ENCODE peak calls at places on chromosomes 3 and 15, in eight cellular contexts. Q, K, P, H, G, V, Y and T are unnamed samples.

GRCh38 chr15:89305395-89305794 is 29.2 kb downstream of the POLG start:
- DNase-seq in P (no peak), H (no peak), G (no peak), Q (no peak), V (no peak), Y (no peak), K (no peak), T (no peak)

GRCh38 chr3:10655131-10655530 is 149.7 kb upstream of the ATP2B2 start:
- DNase-seq in Q (no peak), P (no peak), K (no peak), G (no peak), Y (peak), V (no peak), H (no peak), T (no peak)

GRCh38 chr15:72591361-72591760 is 63.1 kb upstream of the GOLGA6B start:
- DNase-seq in V (no peak), Y (no peak), P (no peak), G (no peak), K (peak), Q (no peak), H (no peak), T (no peak)

GRCh38 chr3:193809106-193809505 is 216.1 kb downstream of the OPA1 start:
- DNase-seq in Q (no peak), G (peak), P (no peak), Y (no peak), K (no peak), H (no peak), V (no peak), T (no peak)

GRCh38 chr3:150083653-150084037 is 113.0 kb upstream of the PFN2 start:
- DNase-seq in V (no peak), P (no peak), G (no peak), Q (no peak), H (no peak), Y (no peak), K (peak), T (peak)

GRCh38 chr15:33131880-33132279 is 62.6 kb downstream of the FMN1 start:
- DNase-seq in P (peak), V (no peak), Y (no peak), G (no peak), K (peak), H (no peak), Q (no peak), T (no peak)

GRCh38 chr3:195069501-195070251 is 201.3 kb downstream of the XXYLT1 start:
- DNase-seq in P (no peak), V (no peak), H (no peak), K (no peak), Y (no peak), Q (no peak), G (no peak), T (no peak)

GRCh38 chr3:71064976-71065763 is 518.4 kb downstream of the FOXP1 start:
- DNase-seq in G (peak), Y (peak), H (no peak), Q (peak), V (no peak), P (peak), K (peak), T (peak)

GRCh38 chr3:110133971-110134370 is 796.6 kb upstream of the DPPA4 start:
- DNase-seq in K (no peak), Y (no peak), H (no peak), G (no peak), V (no peak), P (no peak), Q (no peak), T (no peak)

GRCh38 chr3:114626751-114627150 is 332.9 kb downstream of the TIGIT start:
- DNase-seq in Y (no peak), K (no peak), Q (no peak), H (no peak), V (no peak), G (no peak), P (no peak), T (no peak)

GRCh38 chr3:171457263-171458055 is 2.7 kb downstream of the TNIK start:
- DNase-seq in Q (no peak), H (no peak), K (no peak), V (no peak), Y (no peak), G (peak), P (no peak), T (peak)

GRCh38 chr3:73734376-73734775 is 109.6 kb upstream of the PDZRN3 start:
- DNase-seq in Q (no peak), P (no peak), V (no peak), G (no peak), Y (no peak), K (no peak), H (no peak), T (no peak)

GRCh38 chr3:73733796-73734195 is 109.1 kb upstream of the PDZRN3 start:
- DNase-seq in V (no peak), H (no peak), G (no peak), P (no peak), Q (no peak), Y (no peak), K (no peak), T (no peak)

GRCh38 chr3:73727117-73727802 is 102.5 kb upstream of the PDZRN3 start:
- DNase-seq in Q (no peak), Y (peak), P (no peak), K (peak), H (peak), V (no peak), G (peak), T (peak)

GRCh38 chr3:73727854-73728253 is 103.1 kb upstream of the PDZRN3 start:
- DNase-seq in K (no peak), Y (no peak), G (no peak), Q (no peak), H (no peak), P (no peak), V (no peak), T (no peak)

DNA sequence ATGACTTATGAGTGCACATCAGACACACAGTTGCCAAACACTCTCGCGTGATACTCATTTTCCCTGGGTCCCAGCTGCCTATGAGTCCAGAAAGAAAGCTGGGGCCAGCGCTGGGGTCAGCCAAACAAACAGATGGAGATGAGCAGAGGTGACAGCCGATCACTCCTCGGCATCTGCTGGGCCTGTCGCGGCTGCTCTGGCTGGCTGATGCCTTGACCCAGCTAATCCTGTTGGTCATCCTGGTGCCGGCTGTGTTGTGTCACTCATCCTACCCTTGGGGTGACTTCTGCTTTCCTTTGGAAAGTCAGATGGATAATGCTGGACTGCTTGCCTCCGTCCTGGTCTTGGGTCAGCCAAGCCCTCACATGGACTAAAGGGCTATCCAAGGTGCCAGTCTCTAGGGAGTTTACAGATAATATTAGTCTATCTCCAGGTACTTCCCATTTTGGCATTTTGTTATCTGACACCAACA is 105.3 kb upstream of the PDZRN3 start:
- DNase-seq in V (no peak), Q (no peak), K (peak), P (no peak), H (no peak), Y (no peak), G (peak), T (peak)
- TF ChIP-seq EZH2 in V (no peak), Q (no peak), K (no peak), P (no peak), H (no peak), Y (no peak), G (no peak), T (no peak)

GRCh38 chr3:23913873-23914743 is 2.7 kb downstream of the NKIRAS1 start:
- DNase-seq in K (no peak), Y (no peak), H (no peak), P (no peak), V (no peak), G (no peak), Q (no peak), T (no peak)

GRCh38 chr3:23913182-23913581 is 3.6 kb downstream of the NKIRAS1 start:
- DNase-seq in K (no peak), P (no peak), H (no peak), V (no peak), Q (no peak), Y (no peak), G (no peak), T (no peak)

GRCh38 chr3:23915537-23916108 is 1.2 kb downstream of the NKIRAS1 start:
- DNase-seq in V (no peak), P (no peak), K (peak), G (peak), Y (no peak), H (no peak), Q (no peak), T (peak)

GRCh38 chr3:23916886-23917815 is at the start of the genes NKIRAS1 and RPL15:
- DNase-seq in K (peak), Y (peak), H (peak), Q (peak), P (peak), V (peak), G (peak), T (peak)

DNA sequence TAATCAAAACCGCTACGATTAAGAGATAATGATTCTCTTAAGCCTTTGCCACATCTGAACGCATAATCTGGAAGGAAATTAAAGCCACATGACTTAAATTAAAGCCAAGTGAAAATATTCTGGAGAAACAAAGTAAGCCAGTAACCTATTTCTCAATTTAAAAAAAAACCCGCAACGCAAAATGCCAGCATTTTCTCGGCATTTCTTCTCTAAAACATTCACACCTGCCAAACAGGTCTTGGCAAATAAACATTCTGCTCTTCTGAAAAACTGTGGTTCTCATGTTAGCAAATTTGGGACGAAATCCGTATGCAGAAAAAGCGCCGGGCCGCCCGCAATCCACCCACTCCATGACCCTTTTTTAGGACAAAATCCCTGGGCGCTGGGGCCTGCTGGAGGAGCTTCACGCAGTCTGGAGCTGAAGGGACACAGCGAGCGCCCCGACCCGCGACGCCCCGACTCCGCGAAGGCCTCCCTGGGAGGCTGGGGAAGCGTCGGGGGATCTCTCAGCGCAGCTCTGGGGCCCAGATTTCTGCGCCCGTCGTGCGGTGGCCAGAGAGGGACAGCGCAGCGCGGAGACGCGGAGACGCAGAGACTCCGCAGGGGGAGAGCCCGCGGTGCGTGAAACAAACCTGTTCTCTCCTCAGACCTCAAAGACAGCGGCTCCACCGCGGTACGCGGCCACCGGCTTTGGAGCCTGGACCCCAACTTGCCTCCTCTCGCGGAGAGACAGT is 471 bp downstream of the NKIRAS1 start:
- DNase-seq in K (no peak), H (no peak), G (no peak), V (no peak), Q (no peak), P (no peak), Y (no peak), T (no peak)
- TF ChIP-seq EZH2 in K (no peak), H (no peak), G (peak), V (no peak), Q (no peak), P (no peak), Y (no peak), T (no peak)

GRCh38 chr3:3800076-3800448 is 831 bp downstream of the LRRN1 start:
- DNase-seq in Q (peak), K (no peak), Y (peak), H (no peak), G (peak), V (no peak), P (no peak), T (peak)

GRCh38 chr3:3800685-3801509 is 1.7 kb downstream of the LRRN1 start:
- DNase-seq in V (no peak), H (no peak), G (peak), K (no peak), Y (peak), Q (peak), P (no peak), T (peak)

GRCh38 chr3:3798641-3799113 is 554 bp upstream of the LRRN1 start:
- DNase-seq in Q (peak), V (no peak), K (no peak), Y (peak), G (peak), P (no peak), H (no peak), T (peak)

GRCh38 chr3:3801510-3801841 is 2.2 kb downstream of the LRRN1 start:
- DNase-seq in P (no peak), Q (no peak), H (no peak), Y (peak), V (no peak), K (no peak), G (peak), T (no peak)

DNA sequence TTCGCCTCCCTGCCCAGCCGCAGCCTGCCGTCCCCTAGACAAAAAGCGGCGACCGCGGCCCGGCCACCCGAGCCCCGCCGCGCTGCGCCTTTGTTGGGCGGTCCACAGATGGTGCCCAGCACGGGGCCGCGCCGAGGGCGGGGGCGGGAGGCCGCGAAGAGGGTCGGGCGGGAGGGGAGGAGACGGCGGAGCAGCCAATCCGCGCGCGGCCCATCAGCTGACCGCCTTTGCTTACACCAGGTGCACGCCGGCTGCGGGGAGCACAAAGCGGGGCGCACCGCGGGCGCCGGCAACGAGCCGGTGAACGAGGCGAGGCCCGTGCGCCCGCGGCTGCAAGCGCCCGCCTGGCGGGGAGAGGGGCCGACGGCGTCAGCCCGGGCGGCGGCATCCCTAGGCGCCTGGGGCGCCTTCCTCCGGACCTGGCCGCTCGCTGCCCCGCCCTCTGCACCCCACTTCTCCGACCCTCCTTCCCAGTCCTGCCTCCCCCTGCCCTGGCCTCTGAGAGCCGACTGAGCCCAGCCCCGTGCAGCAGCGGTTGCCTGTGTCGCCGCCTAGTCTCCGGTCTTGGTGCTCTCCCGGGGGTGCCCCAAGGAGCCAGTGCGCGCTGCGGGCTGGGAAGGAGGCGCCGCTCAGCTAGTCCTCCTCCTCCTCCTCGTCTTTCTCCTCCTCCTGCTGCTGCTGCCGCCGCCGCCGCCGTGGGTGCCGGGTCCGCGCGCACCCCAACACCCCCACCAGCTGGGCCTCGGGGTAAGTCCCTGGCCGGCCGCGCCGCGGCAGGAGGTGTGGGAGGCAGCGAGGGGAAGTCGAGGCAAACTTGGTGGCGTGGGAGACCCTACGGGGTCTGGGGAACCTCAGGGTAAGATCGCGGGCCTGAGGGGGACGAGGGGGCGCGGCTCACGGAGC is at the start of gene LRRN1:
- DNase-seq in G (peak), P (no peak), Y (peak), Q (peak), K (no peak), V (no peak), H (no peak), T (peak)
- TF ChIP-seq EZH2 in G (no peak), P (no peak), Y (no peak), Q (no peak), K (peak), V (no peak), H (no peak), T (no peak)

GRCh38 chr3:109114746-109115145 is 3.2 kb downstream of the MORC1 start:
- DNase-seq in K (no peak), H (no peak), Y (no peak), G (no peak), V (no peak), P (no peak), Q (no peak), T (no peak)

GRCh38 chr3:109113361-109113760 is 4.6 kb downstream of the MORC1 start:
- DNase-seq in V (no peak), H (no peak), G (no peak), Y (no peak), P (no peak), Q (no peak), K (no peak), T (no peak)

GRCh38 chr3:109115451-109115850 is 2.5 kb downstream of the MORC1 start:
- DNase-seq in K (peak), P (no peak), Y (no peak), Q (no peak), V (no peak), G (no peak), H (no peak), T (no peak)

GRCh38 chr3:109109574-109109973 is 8.4 kb downstream of the MORC1 start:
- DNase-seq in V (no peak), Y (peak), Q (no peak), K (no peak), H (no peak), G (no peak), P (no peak), T (no peak)

DNA sequence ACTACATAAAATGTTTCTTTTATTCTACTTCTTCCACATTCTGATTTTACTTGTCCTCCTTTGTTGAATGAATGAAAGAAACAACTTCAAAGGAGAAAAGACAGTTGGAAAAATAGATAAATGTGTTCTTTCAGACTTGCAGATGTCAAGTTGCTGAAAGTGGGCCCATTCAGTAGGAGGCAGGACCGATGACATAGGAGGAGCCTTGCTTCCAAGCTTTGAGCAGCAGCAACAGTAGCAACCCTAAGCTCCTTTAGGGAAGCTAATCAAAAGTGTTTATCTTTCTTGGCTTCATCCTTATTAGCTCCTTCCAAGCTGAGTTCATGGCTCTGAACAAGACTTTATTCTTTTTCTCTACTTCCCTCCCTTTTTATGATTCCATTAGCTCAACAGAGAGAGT is 5.0 kb downstream of the MORC1 start:
- DNase-seq in Y (no peak), V (no peak), Q (no peak), H (no peak), G (peak), K (no peak), P (no peak), T (no peak)
- TF ChIP-seq EZH2 in Y (no peak), V (no peak), Q (no peak), H (no peak), G (no peak), K (no peak), P (no peak), T (no peak)

DNA sequence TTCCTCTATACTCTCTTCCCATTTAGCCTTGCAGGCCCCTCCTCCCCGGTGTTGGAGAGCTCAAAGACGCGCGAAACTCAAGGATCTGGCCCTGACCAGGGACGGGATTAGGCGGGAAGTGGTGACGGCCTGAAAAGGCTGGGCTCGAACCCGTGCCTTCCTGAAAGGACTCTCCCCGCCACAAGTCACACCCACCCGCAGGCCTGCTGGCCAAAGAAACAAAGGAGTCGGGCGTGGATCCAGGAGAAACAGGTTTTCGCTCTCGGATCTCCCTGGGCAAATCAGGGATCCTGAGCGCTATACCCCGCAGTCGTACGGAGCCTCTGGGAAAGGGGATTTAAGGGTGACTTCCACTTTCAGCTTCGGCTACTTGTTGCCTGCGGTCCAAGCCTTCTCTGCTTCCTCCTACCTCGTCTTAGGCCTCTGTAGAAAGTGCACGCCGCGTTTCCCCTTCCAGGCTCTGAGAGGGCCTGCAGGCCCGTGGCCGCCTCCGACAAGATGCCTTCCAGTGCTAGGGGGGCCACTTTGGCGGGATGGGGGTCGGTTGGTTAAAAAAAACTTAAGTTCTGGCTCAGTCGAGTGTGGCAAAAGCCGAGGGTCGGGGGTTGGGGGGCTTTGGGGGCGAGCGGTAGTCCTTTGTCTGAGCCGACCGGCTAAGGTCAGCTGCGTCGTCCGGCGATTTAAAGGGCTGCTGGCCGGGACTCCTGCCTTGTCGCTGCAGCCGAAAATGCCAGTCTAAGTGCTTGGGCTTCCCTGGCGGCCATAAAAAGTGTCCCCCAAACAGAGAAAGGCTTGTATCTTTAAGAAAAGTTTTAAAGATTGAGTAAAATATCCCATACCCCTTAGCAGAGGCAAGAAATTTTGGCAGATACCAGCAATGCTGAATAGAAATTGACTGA is 8.2 kb downstream of the ZIC4 start:
- DNase-seq in G (peak), Q (no peak), P (no peak), V (no peak), Y (peak), H (no peak), K (no peak), T (no peak)
- TF ChIP-seq EZH2 in G (peak), Q (no peak), P (no peak), V (no peak), Y (peak), H (no peak), K (peak), T (peak)

DNA sequence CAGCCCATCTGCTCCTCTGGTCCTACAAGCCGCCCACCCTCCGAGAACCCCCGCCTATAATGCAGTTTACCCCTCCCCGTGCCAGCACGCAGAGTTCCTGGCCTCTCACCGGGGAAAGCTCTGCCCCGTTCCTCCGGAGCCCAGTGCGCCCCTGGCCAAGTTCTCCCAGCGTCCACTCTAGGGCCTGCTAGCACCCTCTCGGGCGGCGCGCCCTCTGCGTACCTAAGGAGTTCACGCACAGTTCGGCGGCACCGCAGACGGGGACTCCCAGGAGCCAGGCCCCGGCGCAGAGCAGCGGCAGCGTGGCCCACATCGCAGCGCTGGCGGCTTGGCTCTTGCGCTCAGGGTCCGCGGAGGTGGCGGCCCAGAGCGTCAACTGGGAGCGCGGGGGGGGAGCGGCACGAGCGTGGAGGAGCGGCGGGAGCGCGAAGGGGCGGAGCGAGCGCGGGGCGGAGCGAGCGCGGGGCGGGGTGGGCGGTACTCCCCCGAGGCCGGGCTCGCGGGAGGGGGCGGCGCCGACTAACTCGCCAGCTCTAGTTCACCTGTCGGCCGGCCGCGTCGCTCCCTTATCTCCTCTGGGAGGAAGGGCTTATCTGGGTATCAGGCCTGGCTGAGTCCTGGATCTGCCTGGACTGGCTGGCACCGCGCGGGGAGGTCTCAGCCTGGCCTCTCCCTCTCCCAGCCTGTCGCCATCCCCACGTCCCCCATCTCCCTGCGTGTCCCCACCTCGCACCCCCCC is at the start of gene CTSH:
- DNase-seq in H (no peak), Q (peak), V (no peak), G (peak), K (peak), Y (peak), P (peak), T (peak)
- TF ChIP-seq EZH2 in H (no peak), Q (no peak), V (no peak), G (peak), K (peak), Y (peak), P (no peak), T (no peak)